ENCODE peak calls at places on chromosomes 5 and 9, in nine cellular contexts. D is CD8-positive, alpha-beta T cell; X is CD8-positive, alpha-beta memory T cell; B is effector memory CD4-positive, alpha-beta T cell; Z is osteoblast; V is ovary; Y is heart right ventricle; P is lower lobe of right lung; C is naive thymus-derived CD4-positive, alpha-beta T cell. J is an unnamed sample. For H3K4me1, the result is how much of the 10 kb centered on the place peaks cover.

GRCh38 chr9:123216387-123216786 is 52.0 kb downstream of the STRBP start:
- DNase-seq in D (no peak), X (no peak), B (no peak), Z (no peak), V (no peak), Y (no peak), P (no peak), C (no peak), J (no peak)

GRCh38 chr5:96816430-96816939 is 8.7 kb upstream of the ERAP1 start:
- DNase-seq in D (peak), X (peak), B (peak), Z (no peak), V (no peak), Y (no peak), P (no peak), C (peak), J (no peak)

GRCh38 chr9:37944671-37945481 is 40.9 kb upstream of the SLC25A51 start:
- DNase-seq in D (no peak), X (no peak), B (no peak), Z (peak), V (no peak), Y (no peak), P (peak), C (no peak), J (no peak)

GRCh38 chr9:135116892-135117680 is 29.6 kb downstream of the OLFM1 start:
- DNase-seq in D (no peak), X (no peak), B (no peak), Z (no peak), V (no peak), Y (no peak), P (no peak), C (no peak), J (no peak)

GRCh38 chr9:34437006-34437925 is 21.1 kb downstream of the FAM219A start:
- DNase-seq in D (peak), X (peak), B (peak), Z (peak), V (peak), Y (no peak), P (no peak), C (peak), J (no peak)

GRCh38 chr9:101246691-101247090 is 138.1 kb downstream of the BAAT start:
- DNase-seq in D (no peak), X (no peak), B (no peak), Z (no peak), V (no peak), Y (no peak), P (no peak), C (no peak), J (no peak)

GRCh38 chr5:135127604-135128240 is 93.7 kb upstream of the PITX1 start:
- DNase-seq in D (no peak), X (no peak), B (no peak), Z (peak), V (no peak), Y (no peak), P (no peak), C (no peak), J (no peak)

GRCh38 chr5:52799358-52799982 is 11.8 kb downstream of the ITGA1 start:
- DNase-seq in D (no peak), X (no peak), B (no peak), Z (no peak), V (peak), Y (peak), P (peak), C (peak), J (peak)

GRCh38 chr9:121741198-121741918 is 89.9 kb downstream of the DAB2IP start:
- DNase-seq in D (no peak), X (no peak), B (no peak), Z (no peak), V (no peak), Y (no peak), P (no peak), C (no peak), J (no peak)

GRCh38 chr5:33072296-33072695 is 361.2 kb downstream of the NPR3 start:
- DNase-seq in D (no peak), X (no peak), B (no peak), Z (no peak), V (no peak), Y (no peak), P (no peak), C (no peak), J (no peak)
- H3K4me1 ChIP-seq in D (under half), X (under half), B (under half), Z (under half), V (under half), Y (under half), P (under half), C (under half), J (under half)

DNA sequence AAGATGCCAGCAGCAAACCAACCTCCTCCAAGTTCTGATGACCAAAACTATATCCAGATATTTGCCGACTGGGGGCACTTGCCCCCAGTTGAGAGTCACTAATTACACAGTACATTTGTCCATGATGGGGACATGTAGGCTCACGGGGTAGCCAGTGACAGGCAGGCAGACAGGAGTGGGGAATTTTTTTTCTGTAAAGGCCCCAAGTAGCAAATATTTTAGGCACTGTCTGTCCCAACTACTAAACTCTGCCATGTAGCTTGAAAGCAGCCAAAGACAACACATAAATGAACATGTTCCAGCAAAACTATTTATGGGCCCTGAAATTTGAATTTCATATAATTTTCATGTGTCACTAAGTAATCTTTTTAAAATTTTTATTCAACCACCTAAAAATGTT is 80.7 kb downstream of the GRIA1 start:
- DNase-seq in D (no peak), X (no peak), B (no peak), Z (no peak), V (no peak), Y (no peak), P (no peak), C (no peak), J (peak)
- H3K4me1 ChIP-seq in D (under half), X (under half), B (under half), Z (under half), V (under half), Y (under half), P (under half), C (under half), J (under half)

GRCh38 chr9:93126151-93126781 is 7.8 kb downstream of the NINJ1 start:
- DNase-seq in D (no peak), X (peak), B (no peak), Z (peak), V (no peak), Y (no peak), P (peak), C (peak), J (no peak)
- H3K4me1 ChIP-seq in D (under half), X (half or more), B (under half), Z (under half), V (under half), Y (half or more), P (half or more), C (under half), J (under half)

GRCh38 chr9:35909687-35910612 is 660 bp downstream of the SPAAR start:
- DNase-seq in D (no peak), X (no peak), B (no peak), Z (peak), V (no peak), Y (peak), P (no peak), C (no peak), J (no peak)

GRCh38 chr9:35912791-35913400 is 3.6 kb downstream of the SPAAR start:
- DNase-seq in D (no peak), X (no peak), B (no peak), Z (no peak), V (no peak), Y (no peak), P (no peak), C (no peak), J (no peak)

GRCh38 chr9:35911690-35912089 is 2.4 kb downstream of the SPAAR start:
- DNase-seq in D (no peak), X (no peak), B (no peak), Z (no peak), V (no peak), Y (peak), P (no peak), C (no peak), J (no peak)

GRCh38 chr9:35909274-35909673 is at the start of gene SPAAR:
- DNase-seq in D (no peak), X (no peak), B (no peak), Z (peak), V (no peak), Y (peak), P (no peak), C (no peak), J (no peak)

GRCh38 chr9:35910613-35911488 is 1.6 kb downstream of the SPAAR start:
- DNase-seq in D (no peak), X (peak), B (peak), Z (peak), V (no peak), Y (peak), P (peak), C (peak), J (no peak)
- H3K4me1 ChIP-seq in D (half or more), X (half or more), B (under half), Z (under half), V (under half), Y (half or more), P (half or more), C (under half), J (half or more)

GRCh38 chr9:98234231-98234825 is 21.1 kb downstream of the TBC1D2 start:
- DNase-seq in D (no peak), X (no peak), B (no peak), Z (no peak), V (no peak), Y (no peak), P (no peak), C (no peak), J (no peak)
- H3K4me1 ChIP-seq in D (under half), X (under half), B (under half), Z (under half), V (under half), Y (under half), P (under half), C (under half), J (under half)

DNA sequence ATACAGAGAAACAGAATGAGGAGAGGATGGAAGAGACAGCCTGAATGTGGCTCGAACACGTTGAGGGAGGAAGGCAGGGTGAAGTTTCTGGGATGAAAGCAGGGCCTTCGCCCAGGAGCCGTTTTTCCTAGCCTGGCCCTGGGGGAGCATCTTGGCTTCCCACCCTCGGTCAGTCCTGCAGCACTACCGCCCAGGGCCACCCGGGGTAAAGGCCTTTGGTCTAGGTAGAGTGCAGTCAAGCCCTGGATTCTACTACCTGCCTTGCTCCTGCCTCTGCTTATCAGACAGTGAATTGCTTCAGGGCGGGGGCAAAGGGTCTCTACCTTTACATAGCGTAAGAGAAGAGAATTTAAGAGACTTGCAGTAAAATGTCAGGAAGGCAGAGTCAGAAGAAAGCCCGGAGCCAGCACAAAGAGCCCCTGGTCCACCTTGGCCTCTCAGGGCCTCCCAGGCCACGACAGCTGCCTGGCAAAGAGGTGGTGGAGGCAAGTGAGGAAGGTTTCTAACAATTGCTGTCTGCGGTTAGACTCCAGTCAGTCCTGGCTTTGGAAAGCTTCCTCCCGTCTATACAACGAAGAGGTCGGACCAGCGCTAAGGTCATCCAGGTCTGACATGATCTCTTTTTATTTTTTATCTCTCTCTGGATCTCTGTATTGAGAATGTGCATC is 17.9 kb downstream of the COL15A1 start:
- DNase-seq in D (no peak), X (no peak), B (no peak), Z (no peak), V (no peak), Y (no peak), P (no peak), C (no peak), J (no peak)
- H3K4me1 ChIP-seq in D (under half), X (under half), B (under half), Z (under half), V (under half), Y (under half), P (under half), C (under half), J (under half)

GRCh38 chr5:139667730-139668063 is 19.5 kb downstream of the CXXC5 start:
- DNase-seq in D (no peak), X (no peak), B (no peak), Z (peak), V (no peak), Y (no peak), P (no peak), C (no peak), J (no peak)
- H3K4me1 ChIP-seq in D (half or more), X (under half), B (under half), Z (half or more), V (under half), Y (half or more), P (half or more), C (under half), J (half or more)